ENCODE peak calls at places on chromosome 3, in four cellular contexts. One of them, this sample, is unnamed.

GRCh38 chr3:44117736-44118135 is 124.0 kb upstream of the TOPAZ1 start:
- DNase-seq in HepG2: no peak
- DNase-seq in WTC11: no peak
- DNase-seq in A549: no peak
- DNase-seq in this sample: no peak

GRCh38 chr3:173770011-173770410 is 372.5 kb downstream of the NLGN1 start:
- DNase-seq in HepG2: no peak
- DNase-seq in A549: no peak
- DNase-seq in WTC11: no peak
- DNase-seq in this sample: no peak

GRCh38 chr3:15557511-15557946 is 36.0 kb upstream of the COLQ start:
- DNase-seq in WTC11: peak
- DNase-seq in A549: peak
- DNase-seq in HepG2: peak
- DNase-seq in this sample: peak

GRCh38 chr3:177578488-177578887 is 381.2 kb upstream of the TBL1XR1 start:
- DNase-seq in WTC11: no peak
- DNase-seq in HepG2: no peak
- DNase-seq in A549: no peak
- DNase-seq in this sample: no peak

GRCh38 chr3:11944052-11944673 is 60.0 kb upstream of the SYN2 start:
- DNase-seq in WTC11: peak
- DNase-seq in A549: peak
- DNase-seq in HepG2: peak
- DNase-seq in this sample: peak

GRCh38 chr3:78507196-78507984 is 1260.4 kb downstream of the ROBO1 start:
- DNase-seq in A549: no peak
- DNase-seq in HepG2: peak
- DNase-seq in WTC11: peak
- DNase-seq in this sample: no peak

GRCh38 chr3:137792633-137793271 is 28.6 kb downstream of the SOX14 start:
- DNase-seq in WTC11: peak
- DNase-seq in A549: peak
- DNase-seq in HepG2: peak
- DNase-seq in this sample: peak

GRCh38 chr3:186902713-186903112 is 27.6 kb upstream of the ST6GAL1 start:
- DNase-seq in HepG2: no peak
- DNase-seq in WTC11: no peak
- DNase-seq in A549: no peak
- DNase-seq in this sample: no peak

GRCh38 chr3:134992586-134992985 is 197.5 kb downstream of the EPHB1 start:
- DNase-seq in A549: no peak
- DNase-seq in WTC11: no peak
- DNase-seq in HepG2: no peak
- DNase-seq in this sample: no peak

GRCh38 chr3:155714295-155714718 is 30.6 kb downstream of the PLCH1 start:
- DNase-seq in WTC11: peak
- DNase-seq in HepG2: peak
- DNase-seq in A549: no peak
- DNase-seq in this sample: peak

GRCh38 chr3:147418352-147418751 is 9.2 kb downstream of the ZIC1 start:
- DNase-seq in A549: no peak
- DNase-seq in WTC11: no peak
- DNase-seq in HepG2: no peak
- DNase-seq in this sample: no peak

GRCh38 chr3:185405243-185405642 is 42.3 kb downstream of the MAP3K13 start:
- DNase-seq in HepG2: no peak
- DNase-seq in A549: no peak
- DNase-seq in WTC11: no peak
- DNase-seq in this sample: no peak

GRCh38 chr3:148757238-148757930 is 59.7 kb downstream of the AGTR1 start:
- DNase-seq in WTC11: no peak
- DNase-seq in A549: no peak
- DNase-seq in HepG2: no peak
- DNase-seq in this sample: no peak

GRCh38 chr3:194504861-194505260 is 18.1 kb upstream of the ATP13A3 start:
- DNase-seq in A549: no peak
- DNase-seq in HepG2: no peak
- DNase-seq in WTC11: no peak
- DNase-seq in this sample: no peak

GRCh38 chr3:135237371-135237770 is 442.3 kb downstream of the EPHB1 start:
- DNase-seq in A549: no peak
- DNase-seq in HepG2: no peak
- DNase-seq in WTC11: peak
- DNase-seq in this sample: peak

GRCh38 chr3:40939113-40940070 is 259.9 kb upstream of the CTNNB1 start:
- DNase-seq in WTC11: no peak
- DNase-seq in HepG2: no peak
- DNase-seq in A549: peak
- DNase-seq in this sample: no peak

GRCh38 chr3:148083501-148084267 is 614.0 kb upstream of the AGTR1 start:
- DNase-seq in WTC11: no peak
- DNase-seq in HepG2: no peak
- DNase-seq in A549: no peak
- DNase-seq in this sample: no peak

GRCh38 chr3:16474304-16474703 is 39.2 kb downstream of the RFTN1 start:
- DNase-seq in A549: no peak
- DNase-seq in HepG2: no peak
- DNase-seq in WTC11: no peak
- DNase-seq in this sample: no peak

GRCh38 chr3:65265942-65266341 is 578.1 kb upstream of the ADAMTS9 start:
- DNase-seq in A549: no peak
- DNase-seq in HepG2: no peak
- DNase-seq in WTC11: no peak
- DNase-seq in this sample: no peak

GRCh38 chr3:141321109-141321497 is 47.2 kb upstream of the ZBTB38 start:
- DNase-seq in WTC11: no peak
- DNase-seq in A549: no peak
- DNase-seq in HepG2: no peak
- DNase-seq in this sample: no peak

GRCh38 chr3:170429050-170429449 is 10.4 kb downstream of the CLDN11 start:
- DNase-seq in HepG2: peak
- DNase-seq in WTC11: no peak
- DNase-seq in A549: no peak
- DNase-seq in this sample: no peak

GRCh38 chr3:36969540-36970432 is 23.1 kb downstream of the EPM2AIP1 start:
- DNase-seq in WTC11: no peak
- DNase-seq in HepG2: peak
- DNase-seq in A549: peak
- DNase-seq in this sample: peak

GRCh38 chr3:9884555-9885165 is 4.6 kb upstream of the CIDEC start:
- DNase-seq in A549: peak
- DNase-seq in WTC11: no peak
- DNase-seq in HepG2: peak
- DNase-seq in this sample: peak

GRCh38 chr3:59422312-59422711 is 372.5 kb upstream of the CFAP20DC start:
- DNase-seq in WTC11: no peak
- DNase-seq in HepG2: no peak
- DNase-seq in A549: no peak
- DNase-seq in this sample: no peak

GRCh38 chr3:110814170-110815007 is 257.2 kb upstream of the NECTIN3 start:
- DNase-seq in A549: peak
- DNase-seq in HepG2: no peak
- DNase-seq in WTC11: no peak
- DNase-seq in this sample: no peak

GRCh38 chr3:176430244-176430893 is 766.9 kb downstream of the TBL1XR1 start:
- DNase-seq in A549: peak
- DNase-seq in HepG2: peak
- DNase-seq in WTC11: no peak
- DNase-seq in this sample: peak

GRCh38 chr3:20575153-20575552 is 389.1 kb upstream of the SGO1 start:
- DNase-seq in WTC11: no peak
- DNase-seq in HepG2: no peak
- DNase-seq in A549: no peak
- DNase-seq in this sample: no peak

GRCh38 chr3:134597390-134597975 is 53.3 kb downstream of the KY start:
- DNase-seq in WTC11: no peak
- DNase-seq in HepG2: peak
- DNase-seq in A549: no peak
- DNase-seq in this sample: no peak

GRCh38 chr3:126816956-126817777 is 113.1 kb downstream of the CHCHD6 start:
- DNase-seq in WTC11: no peak
- DNase-seq in HepG2: peak
- DNase-seq in A549: no peak
- DNase-seq in this sample: no peak
- TF ChIP-seq NR3C1 in WTC11: no peak
- TF ChIP-seq NR3C1 in HepG2: no peak
- TF ChIP-seq NR3C1 in A549: no peak
- TF ChIP-seq NR3C1 in this sample: no peak

GRCh38 chr3:113747719-113748046 is 848 bp downstream of the ATP6V1A start:
- DNase-seq in A549: no peak
- DNase-seq in WTC11: no peak
- DNase-seq in HepG2: peak
- DNase-seq in this sample: peak

GRCh38 chr3:113745273-113746068 is 578 bp downstream of the NAA50 start:
- DNase-seq in A549: peak
- DNase-seq in WTC11: peak
- DNase-seq in HepG2: peak
- DNase-seq in this sample: peak

GRCh38 chr3:113746069-113746954 is at the start of gene NAA50:
- DNase-seq in A549: peak
- DNase-seq in WTC11: peak
- DNase-seq in HepG2: peak
- DNase-seq in this sample: peak

GRCh38 chr3:113744941-113745272 is 1.1 kb downstream of the NAA50 start:
- DNase-seq in A549: no peak
- DNase-seq in HepG2: no peak
- DNase-seq in WTC11: no peak
- DNase-seq in this sample: no peak

GRCh38 chr3:113746955-113747718 is at the start of gene ATP6V1A:
- DNase-seq in HepG2: peak
- DNase-seq in WTC11: peak
- DNase-seq in A549: peak
- DNase-seq in this sample: peak
- TF ChIP-seq NR3C1 in HepG2: no peak
- TF ChIP-seq NR3C1 in WTC11: no peak
- TF ChIP-seq NR3C1 in A549: no peak
- TF ChIP-seq NR3C1 in this sample: no peak

DNA sequence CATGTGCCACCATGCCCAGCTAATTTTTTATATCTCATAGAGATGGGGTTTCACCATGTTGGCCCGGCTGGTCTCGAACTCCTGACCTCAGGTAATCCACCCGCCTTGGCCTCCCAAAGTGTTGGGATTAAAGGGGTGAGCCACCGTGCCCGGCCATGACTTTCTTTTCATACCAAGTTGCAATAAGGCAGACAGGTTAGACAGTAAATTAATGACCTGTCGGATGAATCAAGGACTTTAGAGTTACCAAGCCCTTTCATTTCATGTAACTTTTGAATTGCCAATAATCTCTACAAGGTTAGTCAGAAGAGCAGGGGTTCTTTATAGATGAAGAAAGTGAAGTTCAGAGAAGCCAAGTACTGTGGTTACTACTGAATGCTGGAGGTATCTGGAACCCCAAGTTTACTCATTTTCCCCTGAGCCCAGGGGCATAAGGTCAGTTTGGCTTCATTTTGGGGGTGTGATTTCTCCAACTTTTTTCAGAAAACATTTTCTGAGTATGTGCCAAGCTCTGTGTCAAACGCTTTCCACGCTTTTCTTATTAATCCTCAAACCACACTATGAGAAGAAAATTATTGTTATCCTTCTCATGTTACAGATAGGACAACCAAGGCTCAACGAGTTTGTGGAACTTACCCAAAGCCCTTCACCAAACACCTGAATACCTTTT is 11.9 kb downstream of the PRICKLE2 start:
- DNase-seq in HepG2: no peak
- DNase-seq in WTC11: no peak
- DNase-seq in A549: no peak
- DNase-seq in this sample: no peak
- TF ChIP-seq NR3C1 in HepG2: no peak
- TF ChIP-seq NR3C1 in WTC11: no peak
- TF ChIP-seq NR3C1 in A549: no peak
- TF ChIP-seq NR3C1 in this sample: no peak

GRCh38 chr3:31981206-31982181 is at the start of the genes OSBPL10 and ZNF860:
- DNase-seq in HepG2: peak
- DNase-seq in WTC11: peak
- DNase-seq in A549: peak
- DNase-seq in this sample: peak
- TF ChIP-seq NR3C1 in HepG2: no peak
- TF ChIP-seq NR3C1 in WTC11: no peak
- TF ChIP-seq NR3C1 in A549: no peak
- TF ChIP-seq NR3C1 in this sample: no peak

DNA sequence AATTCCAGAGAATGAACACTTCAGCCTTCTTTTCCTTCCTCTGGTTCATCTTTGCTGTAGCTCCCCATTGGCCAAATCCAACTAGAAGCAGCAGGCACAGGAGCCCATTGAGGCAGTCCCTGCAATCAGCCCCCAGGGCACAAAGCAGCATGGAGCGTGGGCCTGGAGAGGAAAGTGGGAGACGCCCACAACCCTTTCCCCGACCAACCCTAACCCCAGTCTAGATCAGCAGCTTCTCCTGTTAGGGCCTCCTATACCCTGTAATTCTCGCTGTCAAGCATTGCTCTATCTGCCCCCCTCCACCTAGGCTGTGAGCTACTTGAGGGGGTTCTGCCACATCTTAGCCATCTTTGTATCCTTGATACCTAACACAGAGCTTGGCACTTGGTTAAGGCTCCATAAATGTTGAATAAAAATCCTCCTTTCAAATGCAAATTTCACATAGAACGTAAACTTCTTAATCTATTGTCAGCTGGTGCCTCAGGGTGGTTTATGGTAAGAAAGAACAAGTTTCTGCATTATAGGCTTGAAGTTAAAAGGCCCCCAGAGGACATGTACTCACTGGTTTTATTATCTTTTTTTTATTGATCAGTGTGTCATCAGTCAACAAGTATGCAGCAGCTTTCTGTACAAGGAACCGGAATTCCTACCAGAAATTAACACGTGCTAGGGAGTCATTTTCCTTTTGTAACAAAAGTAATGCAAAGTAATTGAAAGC is 97.9 kb upstream of the PFN2 start:
- DNase-seq in HepG2: no peak
- DNase-seq in WTC11: no peak
- DNase-seq in A549: no peak
- DNase-seq in this sample: no peak
- TF ChIP-seq NR3C1 in HepG2: no peak
- TF ChIP-seq NR3C1 in WTC11: no peak
- TF ChIP-seq NR3C1 in A549: no peak
- TF ChIP-seq NR3C1 in this sample: no peak

This sample was measured in K562.